ENCODE peak calls at places on chromosomes 5 and 9, in five cellular contexts. J is lung, W is dorsolateral prefrontal cortex, Z is fibroblast of lung, X is neural progenitor cell. G is an unnamed sample.

GRCh38 chr9:109176963-109177362 is 9.9 kb upstream of the FRRS1L start:
- DNase-seq in W (no peak), Z (no peak), J (no peak), X (no peak), G (no peak)

GRCh38 chr5:132446621-132447020 is 44.0 kb downstream of the IRF1 start:
- DNase-seq in Z (peak; percentile 62), J (no peak), X (no peak), W (no peak), G (peak; percentile 68)

GRCh38 chr5:9148242-9148641 is 397.6 kb downstream of the SEMA5A start:
- DNase-seq in J (no peak), W (no peak), Z (peak; percentile 22), X (no peak), G (no peak)

GRCh38 chr5:88889165-88890069 is 6.4 kb upstream of the MEF2C start:
- DNase-seq in X (peak; percentile 66), W (peak; percentile 76), J (peak; percentile 61), Z (peak; percentile 72), G (peak; percentile 62)

GRCh38 chr5:69242215-69242927 is 7.7 kb downstream of the CDK7 start:
- DNase-seq in Z (no peak), X (no peak), J (no peak), W (no peak), G (no peak)

GRCh38 chr9:3733039-3733408 is 207.2 kb upstream of the RFX3 start:
- DNase-seq in Z (no peak), J (no peak), X (no peak), W (no peak), G (no peak)

GRCh38 chr5:102718819-102719218 is 36.3 kb upstream of the PAM start:
- DNase-seq in X (no peak), J (no peak), W (no peak), Z (peak; percentile 30), G (no peak)

GRCh38 chr5:42057254-42057690 is 132.2 kb downstream of the FBXO4 start:
- DNase-seq in Z (peak; percentile 15), X (peak; percentile 71), J (peak; percentile 47), W (no peak), G (peak; percentile 37)

GRCh38 chr5:148833122-148833521 is 6.7 kb downstream of the ADRB2 start:
- DNase-seq in X (no peak), Z (no peak), J (no peak), W (no peak), G (no peak)

GRCh38 chr5:76175051-76175666 is 92.0 kb downstream of the SV2C start:
- DNase-seq in Z (peak; percentile 10), J (peak; percentile 38), X (peak; percentile 75), W (peak; percentile 31), G (peak; percentile 48)

GRCh38 chr9:127741831-127742434 is 6.8 kb upstream of the TOR2A start:
- DNase-seq in X (peak; percentile 97), W (peak; percentile 85), J (peak; percentile 82), Z (peak; percentile 39), G (peak; percentile 37)

GRCh38 chr5:8907168-8907868 is 638.6 kb downstream of the SEMA5A start:
- DNase-seq in Z (peak; percentile 92), W (no peak), J (no peak), X (no peak), G (peak; percentile 86)

GRCh38 chr5:425714-426113 is 17.3 kb upstream of the EXOC3 start:
- DNase-seq in W (no peak), J (no peak), Z (no peak), X (no peak), G (no peak)

GRCh38 chr5:133357758-133358157 is 254.6 kb downstream of the FSTL4 start:
- DNase-seq in X (no peak), W (no peak), J (no peak), Z (no peak), G (no peak)

GRCh38 chr5:1429066-1429465 is 16.2 kb downstream of the SLC6A3 start:
- DNase-seq in Z (no peak), J (no peak), W (peak; percentile 3), X (no peak), G (no peak)

GRCh38 chr5:9166202-9167147 is 379.4 kb downstream of the SEMA5A start:
- DNase-seq in Z (no peak), X (no peak), W (no peak), J (no peak), G (no peak)

GRCh38 chr9:27085456-27085855 is 23.6 kb upstream of the TEK start:
- DNase-seq in Z (peak; percentile 74), J (no peak), X (no peak), W (no peak), G (no peak)

GRCh38 chr9:87436694-87437093 is 61.0 kb upstream of the DAPK1 start:
- DNase-seq in X (no peak), J (no peak), W (no peak), Z (peak; percentile 45), G (no peak)

GRCh38 chr9:72557549-72557948 is 36.1 kb downstream of the TMC1 start:
- DNase-seq in Z (peak; percentile 94), J (no peak), W (no peak), X (no peak), G (peak; percentile 79)

GRCh38 chr9:4894076-4894475 is 91.0 kb upstream of the JAK2 start:
- DNase-seq in W (no peak), J (no peak), Z (peak; percentile 75), X (no peak), G (peak; percentile 60)

GRCh38 chr9:126290871-126291270 is 35.8 kb upstream of the MVB12B start:
- DNase-seq in J (no peak), W (no peak), Z (no peak), X (no peak), G (no peak)

GRCh38 chr5:10151656-10152055 is 98.0 kb downstream of the ATPSCKMT start:
- DNase-seq in J (no peak), X (no peak), Z (peak; percentile 2), W (no peak), G (no peak)

GRCh38 chr5:163565931-163566608 is 60.7 kb downstream of the MAT2B start:
- DNase-seq in W (peak; percentile 40), J (no peak), Z (peak; percentile 35), X (peak; percentile 65), G (peak; percentile 23)

GRCh38 chr5:179731791-179732411 is 721 bp upstream of the MAML1 start:
- DNase-seq in X (no peak), J (peak; percentile 32), Z (peak; percentile 82), W (no peak), G (no peak)

GRCh38 chr5:149198148-149198547 is 56.9 kb downstream of the ABLIM3 start:
- DNase-seq in Z (no peak), X (no peak), W (no peak), J (no peak), G (no peak)

GRCh38 chr9:107193251-107193650 is 89.8 kb upstream of the RAD23B start:
- DNase-seq in W (no peak), J (no peak), Z (no peak), X (no peak), G (no peak)

GRCh38 chr9:121057821-121058220 is 7.7 kb upstream of the C5 start:
- DNase-seq in Z (no peak), J (no peak), X (no peak), W (no peak), G (no peak)

GRCh38 chr9:95822583-95823431 is 52.7 kb upstream of the ERCC6L2 start:
- DNase-seq in J (no peak), X (no peak), W (no peak), Z (peak; percentile 97), G (peak; percentile 93)

GRCh38 chr5:69271376-69271775 is 36.7 kb downstream of the CDK7 start:
- DNase-seq in X (no peak), Z (peak; percentile 68), J (peak; percentile 53), W (no peak), G (peak; percentile 54)

GRCh38 chr9:5633243-5633642 is 4.3 kb downstream of the RIC1 start:
- DNase-seq in W (no peak), J (no peak), X (no peak), Z (peak; percentile 74), G (no peak)

GRCh38 chr9:682633-683508 is 158.6 kb upstream of the DMRT1 start:
- DNase-seq in J (no peak), W (no peak), Z (peak; percentile 72), X (peak; percentile 31), G (peak; percentile 62)

GRCh38 chr9:108439967-108440366 is 415.8 kb downstream of the ACTL7B start:
- DNase-seq in J (no peak), W (no peak), X (no peak), Z (peak; percentile 84), G (peak; percentile 57)

DNA sequence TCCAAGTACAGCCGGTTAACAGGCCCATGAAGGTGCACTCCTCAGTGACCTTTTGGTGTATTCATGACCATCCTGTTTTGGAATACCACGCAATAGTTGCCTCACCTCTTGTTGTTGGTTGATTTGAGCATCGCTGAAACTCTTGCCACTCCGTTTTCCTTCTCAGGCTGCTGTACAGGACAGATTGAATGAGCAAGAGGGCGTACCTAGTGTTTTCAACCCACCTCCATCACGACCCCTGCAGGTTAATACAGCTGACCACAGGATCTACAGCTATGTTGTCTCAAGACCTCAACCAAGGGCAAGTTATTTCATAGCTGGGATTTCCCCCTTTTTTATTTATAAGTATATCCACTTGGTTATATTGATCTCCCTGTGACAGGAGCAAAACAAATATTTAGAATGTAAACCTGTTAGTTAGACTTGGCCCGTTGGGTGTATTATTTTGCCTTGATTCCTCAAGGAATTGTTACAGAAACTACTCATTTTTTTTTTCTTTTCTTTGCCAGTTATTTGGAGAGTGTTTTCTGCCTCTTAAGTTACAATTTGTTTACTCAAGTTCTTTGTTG is 38.1 kb downstream of the FAF2 start:
- DNase-seq in Z (no peak), J (no peak), X (no peak), W (no peak), G (no peak)
- TF ChIP-seq CTCF in Z (no peak), J (no peak), X (no peak), W (no peak), G (no peak)

DNA sequence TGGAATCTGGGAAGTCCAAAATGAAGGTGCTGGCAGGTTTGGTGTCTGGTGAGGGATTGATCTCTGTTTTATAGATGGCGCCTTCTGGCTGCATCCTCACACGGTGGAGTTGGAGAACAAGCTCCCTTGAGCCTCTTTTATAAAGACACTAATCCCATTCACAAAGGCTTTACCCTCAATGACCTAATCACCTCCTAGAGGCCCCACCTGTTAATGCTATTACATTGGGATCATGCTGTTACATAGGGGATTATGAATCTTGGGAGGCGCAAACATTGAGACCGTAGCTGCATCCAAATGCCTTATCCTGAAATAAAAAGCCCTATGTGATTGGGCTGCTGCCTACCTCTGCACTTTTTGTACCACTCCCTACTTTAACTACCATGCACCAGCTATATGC is 197.1 kb upstream of the HMHB1 start:
- DNase-seq in W (no peak), X (peak; percentile 78), Z (no peak), J (no peak), G (no peak)
- TF ChIP-seq CTCF in W (no peak), X (no peak), Z (no peak), J (no peak), G (no peak)

GRCh38 chr5:172002310-172002709 is 4.1 kb downstream of the FBXW11 start:
- DNase-seq in J (no peak), W (no peak), X (peak; percentile 57), Z (peak; percentile 23), G (peak; percentile 15)
- TF ChIP-seq CTCF in J (peak; percentile 1), W (no peak), X (peak; percentile 65), Z (peak; percentile 36), G (peak; percentile 58)

GRCh38 chr5:113321266-113321665 is 113.5 kb downstream of the TSSK1B start:
- DNase-seq in Z (no peak), X (no peak), W (no peak), J (no peak), G (no peak)
- TF ChIP-seq CTCF in Z (no peak), X (no peak), W (no peak), J (no peak), G (no peak)

G was measured in astrocyte of the spinal cord.